ENCODE peak calls at places on chromosomes 16 and 17, in four cellular contexts. G is GM12865, M is H9, V is fibroblast of mammary gland. C is an unnamed sample.
A peak's percentile ranks its signal among the peaks of the same experiment; 100 is the strongest.

GRCh38 chr17:31416503-31416923 is 25.0 kb downstream of the RAB11FIP4 start:
- DNase-seq in M (peak; percentile 33), G (no peak), V (no peak), C (no peak)

GRCh38 chr16:14600164-14600563 is 29.9 kb downstream of the PARN start:
- DNase-seq in M (no peak), G (peak; percentile 34), V (peak; percentile 45), C (no peak)

GRCh38 chr16:8777217-8777616 is 20.2 kb downstream of the TMEM186 start:
- DNase-seq in M (no peak), G (no peak), V (no peak), C (no peak)

GRCh38 chr16:14464796-14465195 is 165.3 kb downstream of the PARN start:
- DNase-seq in V (no peak), M (no peak), G (no peak), C (no peak)

GRCh38 chr16:6512512-6512911 is 820.1 kb upstream of the RBFOX1 start:
- DNase-seq in V (no peak), M (no peak), G (no peak), C (no peak)

GRCh38 chr17:55527520-55528118 is 16.4 kb upstream of the SMIM36 start:
- DNase-seq in G (peak; percentile 61), V (peak; percentile 76), M (peak; percentile 54), C (peak; percentile 7)

GRCh38 chr16:31460582-31461002 is 1.3 kb downstream of the ARMC5 start:
- DNase-seq in V (peak; percentile 78), M (no peak), G (peak; percentile 59), C (peak; percentile 42)

GRCh38 chr17:77281904-77282367 is 141.2 kb downstream of the SEC14L1 start:
- DNase-seq in M (no peak), V (no peak), G (peak; percentile 73), C (no peak)

GRCh38 chr16:19907161-19907992 is 22.7 kb upstream of the GPRC5B start:
- DNase-seq in V (peak; percentile 62), M (peak; percentile 89), G (peak; percentile 77), C (peak; percentile 64)

GRCh38 chr17:16918443-16918842 is 53.5 kb downstream of the TNFRSF13B start:
- DNase-seq in M (no peak), V (no peak), G (no peak), C (no peak)

GRCh38 chr17:67671492-67671891 is 46.2 kb upstream of the NOL11 start:
- DNase-seq in G (no peak), V (no peak), M (no peak), C (no peak)

DNA sequence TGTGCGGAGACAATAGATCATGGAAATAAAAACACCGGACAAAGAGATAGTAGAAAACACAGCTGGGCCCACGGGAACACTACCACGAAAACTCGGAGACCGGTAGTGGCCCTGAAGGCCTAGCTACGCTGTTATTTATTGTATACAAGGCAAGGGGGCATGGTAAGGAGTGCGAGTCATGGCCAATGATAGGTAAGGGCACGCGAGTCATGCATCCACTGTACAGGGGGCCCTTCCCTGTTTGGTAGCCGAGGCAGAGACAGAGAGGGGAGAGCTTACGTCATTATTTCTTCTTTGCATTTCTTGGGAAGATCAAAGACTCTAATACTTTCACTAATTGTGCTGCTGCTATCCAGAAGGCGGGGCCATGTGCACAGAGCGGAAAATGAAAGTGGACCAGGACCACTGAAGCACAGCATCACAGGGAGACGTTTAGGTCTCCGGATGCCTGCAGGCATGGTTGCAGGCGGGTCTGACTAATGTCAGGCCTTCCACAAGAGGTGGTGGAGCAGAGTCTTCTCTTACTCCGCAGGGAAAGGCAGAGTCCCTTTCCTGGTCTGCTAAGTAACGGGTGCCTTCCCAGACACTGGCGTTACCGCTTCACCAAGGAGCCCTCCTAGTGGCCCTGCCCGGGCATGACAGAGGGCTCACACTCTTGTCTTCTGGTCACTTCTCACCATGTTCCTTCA is 74.4 kb upstream of the ARL4D start:
- DNase-seq in V (no peak), G (peak; percentile 79), M (peak; percentile 74), C (no peak)
- TF ChIP-seq CTCF in V (no peak), G (peak; percentile 28), M (peak; percentile 58), C (no peak)

DNA sequence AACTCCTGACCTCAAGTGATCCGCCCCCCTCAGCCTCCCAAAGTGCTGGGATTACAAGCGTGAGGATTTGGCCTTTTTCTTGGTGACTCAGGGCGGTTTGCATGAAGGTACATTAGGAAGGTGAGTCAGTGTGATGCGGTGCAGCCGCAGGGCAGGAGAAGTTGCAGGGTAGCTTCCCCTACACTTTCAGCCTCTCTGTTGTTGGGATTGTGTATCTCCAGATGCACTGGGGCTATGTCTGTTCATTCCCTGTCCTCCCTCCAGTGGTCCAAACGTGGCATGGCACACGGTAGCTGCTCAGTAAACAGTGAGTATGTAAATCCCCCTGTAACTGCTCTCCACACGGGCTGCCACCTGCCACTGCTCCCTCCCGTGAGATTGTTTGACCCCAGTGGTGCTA is 109.1 kb upstream of the CDC42EP4 start:
- DNase-seq in G (peak; percentile 13), V (peak; percentile 29), M (peak; percentile 73), C (no peak)
- TF ChIP-seq CTCF in G (peak; percentile 9), V (peak; percentile 33), M (peak; percentile 53), C (no peak)

DNA sequence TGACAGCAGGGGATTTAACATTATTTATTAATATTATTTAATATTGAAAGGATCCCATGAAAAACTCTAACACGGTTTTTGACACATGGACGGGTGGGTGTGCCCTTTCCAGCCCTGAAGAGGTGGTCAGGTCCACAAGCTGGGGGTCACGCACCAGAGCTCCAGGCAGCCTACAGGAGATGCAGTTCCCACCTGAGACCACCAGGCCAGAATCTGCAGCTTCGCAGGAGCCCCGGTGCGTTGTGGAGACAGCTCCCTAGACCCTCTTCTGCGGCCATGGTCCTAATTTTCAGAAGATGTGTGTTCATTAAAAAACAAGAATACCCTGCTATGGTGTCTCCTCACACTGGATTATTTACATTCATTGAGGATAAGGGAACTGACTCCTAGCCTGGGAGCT is 331.1 kb downstream of the C16orf95 start:
- DNase-seq in G (no peak), V (no peak), M (no peak), C (no peak)
- TF ChIP-seq CTCF in G (no peak), V (no peak), M (peak; percentile 46), C (no peak)

DNA sequence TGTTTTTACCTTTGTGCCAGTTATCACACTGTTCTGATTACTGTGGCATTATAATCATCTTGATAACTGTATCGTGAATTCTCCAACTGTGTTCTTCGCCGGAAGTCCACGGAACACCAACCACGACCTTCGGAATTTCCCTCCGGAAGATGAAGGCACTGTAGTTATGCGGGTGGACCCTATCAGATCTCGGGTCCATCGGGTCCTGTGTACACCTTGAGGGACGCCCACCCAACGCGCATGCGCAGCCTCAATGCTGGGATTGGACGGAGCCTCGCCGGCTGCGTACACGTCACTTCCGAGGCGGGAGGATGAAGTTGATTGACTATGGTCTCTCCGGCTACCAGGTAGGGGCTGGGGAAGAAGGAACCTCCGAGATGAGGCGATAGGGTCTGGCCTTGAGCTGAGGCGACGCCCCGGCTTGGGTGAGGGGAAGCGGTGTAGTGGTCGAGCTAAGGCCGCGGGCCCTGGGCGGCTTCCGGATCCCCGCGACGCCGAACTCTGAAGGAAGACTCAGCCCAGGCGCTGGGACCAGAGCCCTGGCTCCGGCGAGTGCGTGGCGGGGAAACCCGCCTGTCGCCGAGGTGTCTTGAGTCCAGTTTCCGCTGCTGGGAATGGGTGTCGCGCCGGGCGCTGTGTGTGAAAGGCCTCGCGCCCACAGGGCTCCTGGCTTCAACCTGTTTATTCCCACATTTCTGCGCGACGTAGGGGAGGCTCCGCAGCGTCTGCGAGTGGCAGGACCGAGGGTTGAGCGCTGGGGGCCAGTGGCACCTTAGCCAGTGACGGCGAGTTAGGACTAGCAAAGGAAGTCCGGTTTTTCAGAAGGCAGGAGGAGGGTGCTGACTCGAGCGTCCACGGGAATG is at the start of gene DHRS7B:
- DNase-seq in V (peak; percentile 85), G (peak; percentile 97), M (peak; percentile 99), C (peak; percentile 97)
- TF ChIP-seq CTCF in V (no peak), G (no peak), M (no peak), C (no peak)

GRCh38 chr16:2790631-2791030 is 3.3 kb upstream of the PRSS33 start:
- DNase-seq in V (no peak), M (no peak), G (no peak), C (no peak)
- TF ChIP-seq CTCF in V (no peak), M (no peak), G (no peak), C (no peak)

GRCh38 chr16:48109496-48109895 is 46.3 kb downstream of the ABCC12 start:
- DNase-seq in G (no peak), V (no peak), M (no peak), C (no peak)
- TF ChIP-seq CTCF in G (no peak), V (no peak), M (no peak), C (no peak)

DNA sequence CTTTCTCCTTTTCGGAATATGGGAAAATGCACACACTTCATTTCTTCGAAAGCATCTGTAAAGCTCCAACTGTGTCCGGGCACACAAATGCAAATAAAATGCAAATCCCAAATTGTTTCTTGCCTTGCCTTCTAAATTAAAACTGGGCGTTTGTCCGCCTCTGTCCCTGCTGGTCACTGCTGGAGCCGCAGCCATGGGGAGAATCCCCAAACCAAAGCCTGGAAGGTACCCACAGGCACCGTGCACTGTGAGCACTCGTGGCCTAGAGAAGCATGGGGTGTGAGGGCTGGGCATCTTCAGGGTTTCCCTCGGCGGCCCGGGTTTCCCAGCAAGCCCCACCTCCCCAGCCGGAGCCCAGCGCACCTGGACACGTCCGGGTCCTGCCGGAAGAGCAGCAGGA is 2.9 kb downstream of the SLC47A2 start:
- DNase-seq in M (peak; percentile 71), G (no peak), V (no peak), C (peak; percentile 22)
- TF ChIP-seq CTCF in M (peak; percentile 59), G (peak; percentile 5), V (peak; percentile 17), C (no peak)